ENCODE peak calls at places on chromosome 2, in five cellular contexts. A is mammary epithelial cell; G is Panc1; R is stimulated activated CD8-positive, alpha-beta memory T cell treated with anti-CD3 and anti-CD28 coated beads, Interleukin-4, amount 100 ng/mL, for 24 hours; N is HS-5. S is an unnamed sample.

GRCh38 chr2:197847666-197848401 is 43.4 kb downstream of the PLCL1 start:
- DNase-seq in A (peak; percentile 45), G (no peak), R (no peak), N (no peak), S (no peak)

GRCh38 chr2:216516730-216517350 is 18.2 kb downstream of the RPL37A start:
- DNase-seq in A (peak; percentile 37), G (no peak), R (no peak), N (no peak), S (no peak)

GRCh38 chr2:85737481-85737880 is 16.3 kb upstream of the ATOH8 start:
- DNase-seq in A (peak; percentile 41), G (no peak), R (no peak), N (no peak), S (no peak)

GRCh38 chr2:134774786-134775641 is 56.2 kb upstream of the TMEM163 start:
- DNase-seq in A (peak; percentile 87), G (no peak), R (no peak), N (peak; percentile 18), S (peak; percentile 12)

GRCh38 chr2:191748050-191748449 is 70.1 kb downstream of the NABP1 start:
- DNase-seq in A (no peak), G (no peak), R (no peak), N (peak; percentile 60), S (no peak)

GRCh38 chr2:154291511-154291910 is 407.0 kb upstream of the KCNJ3 start:
- DNase-seq in A (no peak), G (no peak), R (no peak), N (no peak), S (no peak)

GRCh38 chr2:179966778-179967394 is 40.2 kb downstream of the CWC22 start:
- DNase-seq in A (no peak), G (no peak), R (no peak), N (no peak), S (no peak)

GRCh38 chr2:75896779-75897366 is 186.2 kb upstream of the GCFC2 start:
- DNase-seq in A (peak; percentile 30), G (peak; percentile 33), R (no peak), N (no peak), S (no peak)

GRCh38 chr2:144332356-144333143 is 187.4 kb downstream of the ZEB2 start:
- DNase-seq in A (peak; percentile 85), G (no peak), R (peak; percentile 83), N (peak; percentile 42), S (peak; percentile 95)